ENCODE peak calls at places on chromosome 15, in five cellular contexts. P is Peyer's patch, J is stomach, G is tibial nerve, X is right cardiac atrium. K is an unnamed sample.

GRCh38 chr15:60994842-60995495 is 234.1 kb downstream of the RORA start:
- DNase-seq in X (no peak), G (no peak), J (no peak), P (no peak), K (no peak)

GRCh38 chr15:55768670-55769185 is 25.8 kb upstream of the PRTG start:
- DNase-seq in X (no peak), G (no peak), P (no peak), J (no peak), K (no peak)

GRCh38 chr15:48449734-48450133 is 118.5 kb downstream of the DUT start:
- DNase-seq in X (no peak), J (no peak), G (no peak), P (no peak), K (no peak)

GRCh38 chr15:62931650-62932049 is 110.9 kb upstream of the TPM1 start:
- DNase-seq in G (no peak), J (no peak), P (no peak), X (no peak), K (no peak)

GRCh38 chr15:80403712-80404056 is 498 bp upstream of the ARNT2 start:
- DNase-seq in J (no peak), G (no peak), X (peak; percentile 72), P (no peak), K (no peak)

GRCh38 chr15:78000927-78001249 is 76.6 kb downstream of the TBC1D2B start:
- DNase-seq in P (no peak), G (no peak), J (no peak), X (no peak), K (no peak)

GRCh38 chr15:68640791-68641331 is 62.1 kb downstream of the CORO2B start:
- DNase-seq in P (no peak), X (peak; percentile 77), G (no peak), J (no peak), K (no peak)

GRCh38 chr15:62928996-62929350 is 113.6 kb upstream of the TPM1 start:
- DNase-seq in X (no peak), J (no peak), G (no peak), P (no peak), K (no peak)

GRCh38 chr15:97961067-97961954 is 808 bp downstream of the ARRDC4 start:
- DNase-seq in P (peak; percentile 19), G (no peak), J (peak; percentile 53), X (peak; percentile 82), K (no peak)

GRCh38 chr15:35746121-35746520 is 200.2 kb upstream of the DPH6 start:
- DNase-seq in G (no peak), X (no peak), J (no peak), P (no peak), K (no peak)

GRCh38 chr15:35673093-35673573 is 127.2 kb upstream of the DPH6 start:
- DNase-seq in X (peak; percentile 59), P (no peak), G (no peak), J (peak; percentile 36), K (no peak)

GRCh38 chr15:82111918-82112317 is 66.1 kb upstream of the MEX3B start:
- DNase-seq in G (no peak), P (no peak), J (no peak), X (no peak), K (no peak)

GRCh38 chr15:60392986-60393811 is 4.6 kb downstream of the ANXA2 start:
- DNase-seq in P (no peak), X (peak; percentile 53), J (peak; percentile 55), G (peak; percentile 50), K (peak; percentile 88)

GRCh38 chr15:25903024-25903581 is 40.0 kb upstream of the ATP10A start:
- DNase-seq in X (no peak), G (no peak), J (no peak), P (no peak), K (no peak)

GRCh38 chr15:40936709-40937666 is 7.8 kb downstream of the DLL4 start:
- DNase-seq in G (no peak), X (peak; percentile 48), P (no peak), J (no peak), K (no peak)

GRCh38 chr15:63476229-63476632 is 28.2 kb upstream of the USP3 start:
- DNase-seq in X (no peak), P (no peak), J (no peak), G (no peak), K (no peak)

GRCh38 chr15:42494998-42495360 is 455 bp upstream of the SNAP23 start:
- DNase-seq in X (no peak), P (peak; percentile 34), G (no peak), J (peak; percentile 47), K (peak; percentile 68)

GRCh38 chr15:58611731-58612676 is 137.5 kb downstream of the ADAM10 start:
- DNase-seq in G (no peak), X (no peak), J (peak; percentile 54), P (no peak), K (no peak)

GRCh38 chr15:42384597-42384996 is 25.3 kb downstream of the CAPN3 start:
- DNase-seq in P (no peak), X (no peak), J (no peak), G (no peak), K (no peak)

GRCh38 chr15:44009056-44009455 is 182.3 kb downstream of the WDR76 start:
- DNase-seq in J (no peak), P (no peak), X (no peak), G (no peak), K (no peak)

GRCh38 chr15:69190091-69190490 is 29.7 kb downstream of the GLCE start:
- DNase-seq in P (no peak), G (no peak), J (no peak), X (no peak), K (no peak)

GRCh38 chr15:64842986-64843561 is 1.4 kb downstream of the PLEKHO2 start:
- DNase-seq in P (peak; percentile 44), J (no peak), G (peak; percentile 64), X (peak; percentile 83), K (peak; percentile 86)

GRCh38 chr15:58434334-58434888 is 2.6 kb downstream of the LIPC start:
- DNase-seq in X (no peak), P (no peak), G (no peak), J (no peak), K (peak; percentile 34)

GRCh38 chr15:59168536-59168935 is 38.1 kb upstream of the LDHAL6B start:
- DNase-seq in J (no peak), G (no peak), X (no peak), P (no peak), K (no peak)

GRCh38 chr15:73240864-73241499 is 127.8 kb downstream of the HCN4 start:
- DNase-seq in P (peak; percentile 74), X (no peak), J (peak; percentile 77), G (peak; percentile 63), K (peak; percentile 85)

GRCh38 chr15:40307421-40308165 is at the start of gene PLCB2:
- DNase-seq in J (no peak), G (no peak), X (peak; percentile 80), P (peak; percentile 74), K (no peak)

GRCh38 chr15:29364429-29365078 is 94.9 kb upstream of the NSMCE3 start:
- DNase-seq in X (no peak), G (no peak), J (no peak), P (no peak), K (no peak)

GRCh38 chr15:65421360-65422215 is 1.2 kb downstream of the IGDCC4 start:
- DNase-seq in P (peak; percentile 28), X (peak; percentile 67), G (no peak), J (no peak), K (no peak)

GRCh38 chr15:51991141-51991540 is 19.6 kb upstream of the LEO1 start:
- DNase-seq in X (no peak), J (no peak), P (no peak), G (no peak), K (no peak)

GRCh38 chr15:59699810-59700431 is 10.8 kb upstream of the BNIP2 start:
- DNase-seq in X (no peak), J (no peak), P (no peak), G (no peak), K (no peak)

GRCh38 chr15:35206060-35206675 is 121.1 kb upstream of the NANOGP8 start:
- DNase-seq in P (no peak), G (no peak), J (no peak), X (no peak), K (no peak)

GRCh38 chr15:48530528-48530927 is 115.0 kb downstream of the FBN1 start:
- DNase-seq in P (no peak), X (no peak), J (no peak), G (no peak), K (no peak)

GRCh38 chr15:100880139-100880896 is 687 bp downstream of the ALDH1A3 start:
- DNase-seq in X (no peak), G (no peak), J (no peak), P (no peak), K (no peak)

GRCh38 chr15:101318147-101318809 is 23.2 kb upstream of the SNRPA1 start:
- DNase-seq in G (no peak), X (no peak), J (no peak), P (no peak), K (no peak)

GRCh38 chr15:97955040-97955439 is 5.5 kb upstream of the ARRDC4 start:
- DNase-seq in X (no peak), J (no peak), P (no peak), G (no peak), K (no peak)

GRCh38 chr15:88635343-88635742 is 3.5 kb upstream of the ISG20 start:
- DNase-seq in J (no peak), P (peak; percentile 75), G (no peak), X (no peak), K (no peak)
- H3K4me1 ChIP-seq in J (peaks cover 53% of the 10 kb centered on the region), P (peaks cover 44% of the 10 kb centered on the region), G (no peaks in the 10 kb centered on the region), X (peaks cover 5% of the 10 kb centered on the region), K (peaks cover 20% of the 10 kb centered on the region)

GRCh38 chr15:99507016-99507731 is 58.6 kb upstream of the MEF2A start:
- DNase-seq in X (peak; percentile 86), P (no peak), G (no peak), J (no peak), K (peak; percentile 67)
- H3K27me3 ChIP-seq in X (no peaks in the 10 kb centered on the region), P (no peaks in the 10 kb centered on the region), G (no peaks in the 10 kb centered on the region), J (no peaks in the 10 kb centered on the region), K (no peaks in the 10 kb centered on the region)

GRCh38 chr15:37058316-37058985 is 41.9 kb downstream of the MEIS2 start:
- DNase-seq in J (no peak), G (no peak), P (no peak), X (no peak), K (no peak)
- H3K27ac ChIP-seq in J (peak overlapping the region; percentile 77), G (no peak overlapping the region), P (no peak overlapping the region), X (peak overlapping the region; percentile 56), K (peak overlapping the region; percentile 82)

GRCh38 chr15:67023517-67024321 is 41.7 kb upstream of the SMAD3 start:
- DNase-seq in G (no peak), P (no peak), X (peak; percentile 48), J (no peak), K (no peak)
- H3K4me1 ChIP-seq in G (peaks cover 4% of the 10 kb centered on the region), P (peaks cover 34% of the 10 kb centered on the region), X (peaks cover 22% of the 10 kb centered on the region), J (peaks cover 41% of the 10 kb centered on the region), K (no peaks in the 10 kb centered on the region)